ENCODE peak calls at places on chromosome 12, in seven cellular contexts. E, O, R, Q, A, F and N are unnamed samples.
A peak's percentile ranks its signal among the peaks of the same experiment; 100 is the strongest.

GRCh38 chr12:99529966-99530365 is 117.6 kb upstream of the GARIN6 start:
- DNase-seq in E (no peak), O (peak; percentile 23), R (no peak), Q (no peak), A (no peak), F (peak; percentile 25), N (no peak)

GRCh38 chr12:8913702-8914032 is 642 bp upstream of the PHC1 start:
- DNase-seq in E (no peak), O (no peak), R (no peak), Q (no peak), A (no peak), F (no peak), N (no peak)

GRCh38 chr12:52366738-52367485 is at the start of gene KRT85:
- DNase-seq in E (no peak), O (no peak), R (no peak), Q (no peak), A (no peak), F (no peak), N (no peak)

GRCh38 chr12:124774462-124775167 is 89.0 kb downstream of the SCARB1 start:
- DNase-seq in E (no peak), O (peak; percentile 97), R (peak; percentile 97), Q (no peak), A (peak; percentile 13), F (no peak), N (no peak)

GRCh38 chr12:6620137-6620884 is 13.1 kb upstream of the CHD4 start:
- DNase-seq in E (no peak), O (no peak), R (peak; percentile 85), Q (no peak), A (peak; percentile 49), F (no peak), N (peak; percentile 79)

GRCh38 chr12:40222247-40222646 is 2.5 kb upstream of the LRRK2 start:
- DNase-seq in E (no peak), O (no peak), R (peak; percentile 17), Q (no peak), A (no peak), F (no peak), N (no peak)

GRCh38 chr12:84305144-84305543 is 607.5 kb downstream of the SLC6A15 start:
- DNase-seq in E (no peak), O (no peak), R (no peak), Q (no peak), A (no peak), F (no peak), N (no peak)

GRCh38 chr12:32702470-32702869 is 23.4 kb downstream of the DNM1L start:
- DNase-seq in E (no peak), O (no peak), R (no peak), Q (no peak), A (no peak), F (no peak), N (no peak)

GRCh38 chr12:109738209-109738608 is 24.6 kb downstream of the FAM222A start:
- DNase-seq in E (no peak), O (no peak), R (no peak), Q (peak; percentile 9), A (no peak), F (no peak), N (no peak)

GRCh38 chr12:82440885-82441284 is 82.6 kb downstream of the METTL25 start:
- DNase-seq in E (no peak), O (no peak), R (no peak), Q (no peak), A (no peak), F (no peak), N (no peak)

GRCh38 chr12:122517877-122518276 is 8.9 kb downstream of the RSRC2 start:
- DNase-seq in E (no peak), O (peak; percentile 97), R (peak; percentile 97), Q (no peak), A (no peak), F (peak; percentile 79), N (no peak)

GRCh38 chr12:124861492-124861891 is 2.2 kb downstream of the SCARB1 start:
- DNase-seq in E (no peak), O (peak; percentile 72), R (peak; percentile 80), Q (peak; percentile 28), A (no peak), F (no peak), N (no peak)

GRCh38 chr12:124939428-124940142 is 25.1 kb upstream of the UBC start:
- DNase-seq in E (peak; percentile 77), O (peak; percentile 91), R (peak; percentile 94), Q (peak; percentile 91), A (peak; percentile 86), F (no peak), N (peak; percentile 90)

GRCh38 chr12:14613718-14614117 is 46.0 kb upstream of the PLBD1 start:
- DNase-seq in E (no peak), O (no peak), R (no peak), Q (no peak), A (no peak), F (no peak), N (no peak)

GRCh38 chr12:52522346-52523011 is 2.3 kb upstream of the KRT5 start:
- DNase-seq in E (no peak), O (no peak), R (peak; percentile 49), Q (no peak), A (no peak), F (no peak), N (no peak)

DNA sequence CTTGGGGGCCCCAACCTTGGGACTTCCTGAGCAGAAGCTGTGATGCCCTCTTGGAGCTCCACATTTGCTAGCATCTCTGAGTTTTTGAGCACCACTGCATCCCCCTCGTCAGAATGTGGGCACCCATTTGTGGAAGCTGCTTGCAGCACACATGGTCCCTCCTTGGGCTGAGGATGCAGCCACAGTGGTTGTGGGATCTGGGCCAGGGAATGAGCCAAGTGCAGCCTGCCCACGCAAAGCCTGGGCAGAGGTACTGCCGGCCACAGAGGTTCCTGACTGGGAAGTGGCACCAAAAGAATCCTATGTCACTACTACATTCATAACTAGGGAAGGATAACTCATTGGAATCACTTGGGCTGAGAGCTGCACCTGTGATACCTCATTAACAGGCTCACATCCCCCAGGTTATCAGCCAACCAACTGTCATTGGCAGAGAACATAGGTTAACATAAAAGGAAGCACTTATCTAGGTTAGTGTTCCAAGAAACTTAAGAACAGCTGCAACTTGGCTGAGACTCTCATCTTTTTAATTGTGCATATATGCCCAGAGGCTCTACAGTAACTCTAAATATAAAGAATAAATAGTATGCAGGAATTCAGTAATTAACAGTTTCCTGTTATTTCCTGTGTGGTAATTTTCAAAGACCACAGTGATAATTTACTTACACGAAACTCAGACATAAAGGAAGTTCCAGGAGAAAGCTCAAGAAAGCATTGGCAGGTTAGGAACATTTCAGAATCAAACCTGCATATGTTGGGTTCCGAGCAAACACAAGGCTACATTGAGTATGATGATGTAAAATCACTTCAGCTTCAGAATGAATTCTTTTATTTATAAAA is 145.3 kb downstream of the BCAT1 start:
- DNase-seq in E (no peak), O (no peak), R (no peak), Q (no peak), A (no peak), F (no peak), N (no peak)
- TF ChIP-seq CTCF in E (no peak), O (no peak), R (no peak), Q (no peak), A (no peak), F (no peak), N (no peak)

DNA sequence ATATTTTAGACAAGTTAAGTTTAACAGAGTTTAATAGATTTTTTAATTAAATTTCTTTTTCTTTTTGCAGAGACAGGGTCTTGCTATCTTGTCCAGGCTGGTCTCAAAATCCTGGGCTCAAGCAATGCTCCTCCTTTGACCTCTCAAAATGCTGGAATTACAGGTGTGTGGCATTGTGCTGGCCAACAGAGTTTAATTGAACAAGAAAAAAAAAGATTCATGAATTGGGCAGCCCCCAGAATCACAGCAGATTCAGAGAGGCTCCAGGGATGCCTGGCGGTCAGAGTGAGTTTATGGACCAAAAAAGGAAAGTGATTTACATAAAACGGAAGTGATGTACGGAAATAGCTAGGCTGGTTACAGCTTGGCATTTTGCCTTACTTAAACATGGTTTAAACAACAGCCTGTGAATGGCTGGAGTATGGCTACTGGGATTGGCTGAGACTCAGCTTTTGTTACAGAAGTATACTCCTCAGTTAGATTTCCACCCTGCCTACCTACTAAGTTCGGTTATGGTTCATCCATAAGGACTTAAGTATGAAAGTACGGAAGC is 14.5 kb upstream of the TESPA1 start:
- DNase-seq in E (no peak), O (no peak), R (no peak), Q (no peak), A (no peak), F (no peak), N (no peak)
- H3K27me3 ChIP-seq in E (no peaks in the 10 kb centered on the region), O (no peaks in the 10 kb centered on the region), R (no peaks in the 10 kb centered on the region), Q (no peaks in the 10 kb centered on the region), A (no peaks in the 10 kb centered on the region), F (no peaks in the 10 kb centered on the region), N (no peaks in the 10 kb centered on the region)

GRCh38 chr12:3084742-3085141 is 7.6 kb downstream of the TSPAN9 start:
- DNase-seq in E (no peak), O (no peak), R (no peak), Q (no peak), A (no peak), F (no peak), N (no peak)
- TF ChIP-seq CTCF in E (no peak), O (no peak), R (no peak), Q (no peak), A (no peak), F (no peak), N (no peak)

GRCh38 chr12:54173906-54174471 is 14.8 kb downstream of the SMUG1 start:
- DNase-seq in E (no peak), O (no peak), R (no peak), Q (no peak), A (no peak), F (no peak), N (no peak)
- H3K27me3 ChIP-seq in E (peaks cover 18% of the 10 kb centered on the region), O (peaks cover 38% of the 10 kb centered on the region), R (peaks cover 88% of the 10 kb centered on the region), Q (no peaks in the 10 kb centered on the region), A (peaks cover 59% of the 10 kb centered on the region), F (peaks cover 30% of the 10 kb centered on the region), N (peaks cover 36% of the 10 kb centered on the region)

GRCh38 chr12:42749239-42749638 is 159.7 kb upstream of the PRICKLE1 start:
- DNase-seq in E (no peak), O (no peak), R (no peak), Q (no peak), A (no peak), F (no peak), N (no peak)

GRCh38 chr12:42744539-42745156 is 155.1 kb upstream of the PRICKLE1 start:
- DNase-seq in E (no peak), O (no peak), R (peak; percentile 57), Q (no peak), A (no peak), F (no peak), N (no peak)

GRCh38 chr12:42750356-42750755 is 160.8 kb upstream of the PRICKLE1 start:
- DNase-seq in E (no peak), O (no peak), R (no peak), Q (no peak), A (no peak), F (no peak), N (no peak)
- TF ChIP-seq CTCF in E (no peak), O (no peak), R (no peak), Q (no peak), A (peak; percentile 17), F (no peak), N (no peak)

GRCh38 chr12:54139030-54139429 is 49.8 kb downstream of the SMUG1 start:
- DNase-seq in E (no peak), O (no peak), R (no peak), Q (peak; percentile 66), A (no peak), F (no peak), N (no peak)
- H3K27me3 ChIP-seq in E (peaks cover 14% of the 10 kb centered on the region), O (peaks cover 18% of the 10 kb centered on the region), R (peaks cover 80% of the 10 kb centered on the region), Q (no peaks in the 10 kb centered on the region), A (peaks cover 60% of the 10 kb centered on the region), F (peaks cover 20% of the 10 kb centered on the region), N (peaks cover 24% of the 10 kb centered on the region)